ENCODE peak calls at places on chromosomes 16 and 17, in four cellular contexts. U is HL-60, V is K562, Z is GM12878. X is an unnamed sample.

GRCh38 chr17:1759529-1759928 is 2.3 kb upstream of the SERPINF1 start:
- DNase-seq in U (no peak), V (no peak), Z (no peak), X (no peak)

GRCh38 chr16:59202463-59202862 is 468.3 kb upstream of the GOT2 start:
- DNase-seq in U (no peak), V (no peak), Z (no peak), X (no peak)

GRCh38 chr16:56576585-56577299 is 11.9 kb downstream of the MT4 start:
- DNase-seq in U (peak), V (peak), Z (peak), X (peak)

GRCh38 chr17:3977387-3977786 is 13.2 kb upstream of the ATP2A3 start:
- DNase-seq in U (no peak), V (no peak), Z (no peak), X (no peak)

GRCh38 chr16:75256871-75257343 is 5.5 kb upstream of the BCAR1 start:
- DNase-seq in U (no peak), V (no peak), Z (no peak), X (no peak)

GRCh38 chr16:73025111-73025505 is 22.8 kb downstream of the ZFHX3 start:
- DNase-seq in U (no peak), V (no peak), Z (no peak), X (no peak)

GRCh38 chr16:63361032-63361624 is 1324.9 kb upstream of the CDH8 start:
- DNase-seq in U (peak), V (peak), Z (no peak), X (no peak)

GRCh38 chr17:75125984-75126383 is 5.6 kb downstream of the NT5C start:
- DNase-seq in U (no peak), V (no peak), Z (no peak), X (no peak)

GRCh38 chr17:59623151-59623550 is 3.5 kb downstream of the CLTC start:
- DNase-seq in U (no peak), V (no peak), Z (no peak), X (no peak)

GRCh38 chr17:75875182-75875939 is 3.0 kb downstream of the TRIM47 start:
- DNase-seq in U (no peak), V (no peak), Z (no peak), X (no peak)

GRCh38 chr17:63768433-63768832 is 5.0 kb downstream of the CCDC47 start:
- DNase-seq in U (no peak), V (no peak), Z (no peak), X (no peak)

GRCh38 chr17:924711-925480 is 54.7 kb downstream of the NXN start:
- DNase-seq in U (no peak), V (no peak), Z (no peak), X (no peak)

GRCh38 chr17:65085397-65085796 is 28.9 kb upstream of the GNA13 start:
- DNase-seq in U (no peak), V (no peak), Z (no peak), X (no peak)

GRCh38 chr16:49049191-49049590 is 232.4 kb downstream of the CBLN1 start:
- DNase-seq in U (no peak), V (no peak), Z (no peak), X (no peak)

GRCh38 chr16:79770244-79771064 is 169.9 kb upstream of the MAF start:
- DNase-seq in U (peak), V (peak), Z (peak), X (peak)

GRCh38 chr17:30956764-30957374 is 14.0 kb upstream of the RNF135 start:
- DNase-seq in U (no peak), V (no peak), Z (no peak), X (no peak)

GRCh38 chr17:82709676-82710498 is 6.6 kb upstream of the FN3KRP start:
- DNase-seq in U (no peak), V (no peak), Z (no peak), X (no peak)

GRCh38 chr17:7355053-7355452 is at the start of gene TMEM95:
- DNase-seq in U (no peak), V (no peak), Z (no peak), X (no peak)

GRCh38 chr17:56085576-56086267 is 67.6 kb upstream of the ANKFN1 start:
- DNase-seq in U (no peak), V (no peak), Z (no peak), X (no peak)

GRCh38 chr17:28466521-28467048 is 6.9 kb upstream of the SLC13A2 start:
- DNase-seq in U (no peak), V (peak), Z (no peak), X (no peak)

GRCh38 chr16:29023279-29024278 is 38.7 kb downstream of the LAT start:
- DNase-seq in U (no peak), V (no peak), Z (no peak), X (no peak)

GRCh38 chr17:60390223-60390622 is 1.7 kb downstream of the USP32 start:
- DNase-seq in U (no peak), V (peak), Z (no peak), X (no peak)

GRCh38 chr17:66426397-66427033 is 124.1 kb downstream of the PRKCA start:
- DNase-seq in U (no peak), V (peak), Z (no peak), X (no peak)

GRCh38 chr16:74521691-74522090 is 85.2 kb downstream of the GLG1 start:
- DNase-seq in U (no peak), V (no peak), Z (no peak), X (no peak)

GRCh38 chr17:7043195-7043543 is 723 bp downstream of the SLC16A11 start:
- DNase-seq in U (no peak), V (no peak), Z (no peak), X (no peak)

GRCh38 chr17:9074106-9074505 is 52.8 kb downstream of the NTN1 start:
- DNase-seq in U (no peak), V (no peak), Z (no peak), X (no peak)

GRCh38 chr17:80498920-80499410 is 22.6 kb upstream of the NPTX1 start:
- DNase-seq in U (no peak), V (no peak), Z (no peak), X (no peak)

GRCh38 chr17:73720187-73720834 is 76.1 kb upstream of the SDK2 start:
- DNase-seq in U (no peak), V (no peak), Z (no peak), X (no peak)

GRCh38 chr17:11900103-11900502 is 97.2 kb downstream of the ZNF18 start:
- DNase-seq in U (no peak), V (no peak), Z (no peak), X (no peak)
- TF ChIP-seq SPI1 in U (no peak), V (no peak), Z (no peak), X (no peak)

GRCh38 chr16:66474750-66475199 is 47.7 kb downstream of the BEAN1 start:
- DNase-seq in U (peak), V (no peak), Z (peak), X (peak)
- TF ChIP-seq SPI1 in U (peak), V (peak), Z (peak), X (peak)

DNA sequence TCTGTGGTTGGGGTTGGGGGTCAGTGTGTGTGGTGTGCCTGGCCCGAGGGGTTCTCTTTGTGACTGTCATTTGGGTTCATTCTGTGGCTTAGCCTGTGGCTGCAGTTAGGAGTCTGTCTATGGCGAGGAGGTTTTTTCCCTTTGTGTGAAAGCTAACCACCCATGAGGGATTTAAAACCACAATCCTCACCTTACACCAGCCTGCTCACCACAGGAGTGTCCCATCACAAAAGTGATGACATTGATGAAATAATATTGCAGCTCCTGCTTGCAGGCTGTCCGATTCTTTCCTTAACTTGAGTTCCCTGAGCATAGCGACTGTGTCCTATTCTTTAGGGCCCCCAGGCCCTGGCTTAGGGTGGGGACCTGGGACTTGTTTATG is 113.6 kb downstream of the RAP1GAP2 start:
- DNase-seq in U (no peak), V (no peak), Z (no peak), X (no peak)
- TF ChIP-seq SPI1 in U (no peak), V (no peak), Z (no peak), X (no peak)

GRCh38 chr16:8926827-8927226 is 36.9 kb downstream of the USP7 start:
- DNase-seq in U (no peak), V (no peak), Z (no peak), X (no peak)

GRCh38 chr16:8921626-8921984 is 39.5 kb downstream of the LITAFD start:
- DNase-seq in U (no peak), V (no peak), Z (no peak), X (no peak)

GRCh38 chr16:8925455-8925854 is 38.3 kb downstream of the USP7 start:
- DNase-seq in U (no peak), V (no peak), Z (no peak), X (no peak)

GRCh38 chr16:8923199-8923598 is 40.5 kb downstream of the USP7 start:
- DNase-seq in U (no peak), V (peak), Z (no peak), X (no peak)

DNA sequence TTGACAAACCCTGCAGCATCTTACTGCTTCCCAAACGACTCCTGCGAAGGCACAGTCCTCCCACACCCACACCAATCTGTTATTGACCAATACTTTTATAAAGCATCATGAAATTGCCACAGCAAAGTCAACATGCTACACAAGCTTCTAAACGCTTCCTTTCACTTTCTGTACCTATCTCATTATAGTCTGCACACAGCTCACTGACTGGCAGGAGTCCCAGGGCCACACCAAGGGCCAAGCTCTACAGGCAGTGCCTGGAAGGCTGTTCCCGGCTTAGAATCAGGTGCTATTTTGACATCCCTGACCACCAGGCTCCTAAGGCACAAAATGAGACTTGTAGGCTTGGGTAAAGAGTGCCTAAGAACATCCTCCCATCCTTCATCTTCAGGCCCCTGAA is 39.5 kb downstream of the USP7 start:
- DNase-seq in U (no peak), V (no peak), Z (no peak), X (no peak)
- TF ChIP-seq SPI1 in U (no peak), V (no peak), Z (no peak), X (no peak)

GRCh38 chr16:22681881-22682291 is 132.1 kb upstream of the HS3ST2 start:
- DNase-seq in U (no peak), V (no peak), Z (no peak), X (no peak)
- TF ChIP-seq SPI1 in U (no peak), V (no peak), Z (no peak), X (no peak)

GRCh38 chr17:15930426-15930825 is 14.5 kb upstream of the ADORA2B start:
- DNase-seq in U (no peak), V (no peak), Z (no peak), X (no peak)
- TF ChIP-seq SPI1 in U (no peak), V (no peak), Z (no peak), X (no peak)

GRCh38 chr16:67154578-67155304 is 3.9 kb upstream of the B3GNT9 start:
- DNase-seq in U (no peak), V (no peak), Z (no peak), X (no peak)
- TF ChIP-seq SPI1 in U (no peak), V (no peak), Z (no peak), X (no peak)

GRCh38 chr16:87114832-87115231 is 202.4 kb downstream of the C16orf95 start:
- DNase-seq in U (no peak), V (no peak), Z (no peak), X (no peak)

GRCh38 chr16:87119748-87120147 is 197.4 kb downstream of the C16orf95 start:
- DNase-seq in U (no peak), V (no peak), Z (no peak), X (no peak)

GRCh38 chr16:87117936-87118335 is 199.3 kb downstream of the C16orf95 start:
- DNase-seq in U (no peak), V (no peak), Z (no peak), X (no peak)

GRCh38 chr16:87119168-87119567 is 198.0 kb downstream of the C16orf95 start:
- DNase-seq in U (no peak), V (no peak), Z (no peak), X (no peak)

GRCh38 chr16:87115646-87116045 is 201.5 kb downstream of the C16orf95 start:
- DNase-seq in U (no peak), V (no peak), Z (no peak), X (no peak)
- TF ChIP-seq SPI1 in U (no peak), V (no peak), Z (no peak), X (no peak)

X was measured in GM12891.